ENCODE peak calls at places on chromosomes 11 and 22, in seven cellular contexts. Z is mucosa of gallbladder, E is neural crest cell, H is NB4, C is posterior cingulate gyrus, U is nucleus accumbens, V is IMR-90. R is an unnamed sample.

GRCh38 chr11:44286268-44286880 is 23.6 kb downstream of the ALX4 start:
- DNase-seq in Z (no peak), E (peak; percentile 79), H (peak; percentile 79), C (no peak), U (peak; percentile 23), V (peak; percentile 44), R (peak; percentile 68)

GRCh38 chr11:133808393-133809140 is 36.7 kb downstream of the SPATA19 start:
- DNase-seq in Z (no peak), E (no peak), H (peak; percentile 78), C (no peak), U (no peak), V (no peak), R (no peak)

GRCh38 chr22:35742342-35743100 is 24.8 kb downstream of the APOL5 start:
- DNase-seq in Z (no peak), E (no peak), H (no peak), C (no peak), U (no peak), V (peak; percentile 81), R (no peak)

GRCh38 chr11:128482512-128483191 is 104.7 kb downstream of the ETS1 start:
- DNase-seq in Z (no peak), E (no peak), H (peak; percentile 94), C (no peak), U (no peak), V (peak; percentile 46), R (no peak)

GRCh38 chr11:66674964-66675602 is 2.6 kb downstream of the RBM4B start:
- DNase-seq in Z (no peak), E (no peak), H (no peak), C (no peak), U (no peak), V (no peak), R (no peak)

GRCh38 chr22:50604623-50605348 is 4.2 kb downstream of the MAPK8IP2 start:
- DNase-seq in Z (no peak), E (no peak), H (no peak), C (peak; percentile 72), U (no peak), V (no peak), R (no peak)

GRCh38 chr22:39024923-39025322 is 4.0 kb downstream of the APOBEC3D start:
- DNase-seq in Z (no peak), E (no peak), H (no peak), C (no peak), U (no peak), V (no peak), R (no peak)

GRCh38 chr11:8333431-8334401 is 70.0 kb upstream of the LMO1 start:
- DNase-seq in Z (no peak), E (no peak), H (peak; percentile 42), C (no peak), U (no peak), V (no peak), R (peak; percentile 43)

GRCh38 chr11:115075340-115075739 is 397.0 kb downstream of the NXPE2 start:
- DNase-seq in Z (no peak), E (no peak), H (no peak), C (no peak), U (no peak), V (no peak), R (no peak)

GRCh38 chr11:79436911-79437273 is 3.9 kb downstream of the TENM4 start:
- DNase-seq in Z (no peak), E (no peak), H (no peak), C (no peak), U (no peak), V (no peak), R (no peak)

GRCh38 chr11:117220999-117221774 is 10.7 kb downstream of the PCSK7 start:
- DNase-seq in Z (no peak), E (no peak), H (no peak), C (peak; percentile 56), U (no peak), V (no peak), R (no peak)

GRCh38 chr22:49667236-49667635 is 160.4 kb downstream of the BRD1 start:
- DNase-seq in Z (no peak), E (no peak), H (no peak), C (peak; percentile 69), U (no peak), V (no peak), R (no peak)

GRCh38 chr22:50027639-50028537 is 15.3 kb upstream of the IL17REL start:
- DNase-seq in Z (no peak), E (no peak), H (peak; percentile 30), C (peak; percentile 88), U (no peak), V (peak; percentile 13), R (peak; percentile 44)

GRCh38 chr11:122036493-122036892 is 79.5 kb downstream of the BLID start:
- DNase-seq in Z (no peak), E (no peak), H (no peak), C (no peak), U (no peak), V (no peak), R (no peak)

GRCh38 chr11:44205358-44205757 is 104.6 kb downstream of the ALX4 start:
- DNase-seq in Z (no peak), E (no peak), H (no peak), C (no peak), U (no peak), V (no peak), R (no peak)

GRCh38 chr11:102144357-102145342 is 34.4 kb downstream of the YAP1 start:
- DNase-seq in Z (no peak), E (no peak), H (no peak), C (no peak), U (no peak), V (peak; percentile 70), R (no peak)

GRCh38 chr11:134331565-134332188 is at the start of gene GLB1L2:
- DNase-seq in Z (peak; percentile 76), E (peak; percentile 63), H (peak; percentile 37), C (peak; percentile 92), U (peak; percentile 43), V (no peak), R (peak; percentile 76)

GRCh38 chr11:64743591-64744543 is at the start of gene RASGRP2:
- DNase-seq in Z (peak; percentile 73), E (peak; percentile 54), H (peak; percentile 94), C (no peak), U (no peak), V (no peak), R (peak; percentile 65)

GRCh38 chr11:5040876-5041275 is 5.5 kb upstream of the OR52J3 start:
- DNase-seq in Z (no peak), E (no peak), H (no peak), C (no peak), U (no peak), V (no peak), R (no peak)

GRCh38 chr11:8719260-8720190 is 36.9 kb downstream of the RPL27A start:
- DNase-seq in Z (peak; percentile 53), E (no peak), H (no peak), C (no peak), U (no peak), V (peak; percentile 96), R (peak; percentile 48)

GRCh38 chr11:119375629-119376196 is 5.8 kb downstream of the USP2 start:
- DNase-seq in Z (peak; percentile 81), E (no peak), H (no peak), C (peak; percentile 88), U (peak; percentile 87), V (peak; percentile 86), R (no peak)

GRCh38 chr11:6320411-6321207 is at the start of gene CAVIN3:
- DNase-seq in Z (peak; percentile 49), E (peak; percentile 64), H (peak; percentile 15), C (peak; percentile 64), U (no peak), V (peak; percentile 85), R (peak; percentile 77)

GRCh38 chr11:93817426-93818348 is 32.7 kb downstream of the VSTM5 start:
- DNase-seq in Z (no peak), E (no peak), H (peak; percentile 48), C (no peak), U (no peak), V (no peak), R (no peak)

GRCh38 chr22:19522190-19522880 is 1.9 kb downstream of the CLDN5 start:
- DNase-seq in Z (no peak), E (no peak), H (no peak), C (peak; percentile 86), U (no peak), V (no peak), R (no peak)

R was measured in Calu3.